ENCODE peak calls at places on chromosome 10, in ten cellular contexts. J is endodermal cell; B is CD8-positive, alpha-beta T cell; A is endothelial cell of umbilical vein; U is heart right ventricle; V is hepatocyte; P is aorta; I is fibroblast of lung; X is CD4-positive, alpha-beta T cell; H is H9. C is an unnamed sample. For H3K9me3, the result is how much of the 10 kb centered on the place peaks cover.

GRCh38 chr10:55550241-55550640 is 749.2 kb upstream of the PCDH15 start:
- DNase-seq in U (no peak), J (no peak), H (no peak), A (no peak), B (no peak), P (no peak), X (no peak), I (peak), V (peak), C (no peak)

GRCh38 chr10:52951819-52952218 is 179.2 kb upstream of the MBL2 start:
- DNase-seq in J (peak), V (peak), U (peak), B (no peak), A (peak), H (peak), P (no peak), I (peak), X (no peak), C (peak)

GRCh38 chr10:38016354-38016753 is 5.9 kb downstream of the ZNF33A start:
- DNase-seq in J (no peak), V (no peak), A (no peak), U (no peak), P (no peak), I (no peak), H (no peak), X (no peak), B (no peak), C (no peak)

GRCh38 chr10:80187465-80188409 is 17.6 kb downstream of the ANXA11 start:
- DNase-seq in H (no peak), J (no peak), I (no peak), X (peak), U (no peak), A (no peak), P (peak), V (no peak), B (peak), C (no peak)

GRCh38 chr10:104288355-104288754 is 19.4 kb downstream of the GSTO2 start:
- DNase-seq in V (no peak), U (no peak), H (no peak), B (no peak), X (no peak), P (no peak), I (no peak), J (no peak), A (no peak), C (no peak)

GRCh38 chr10:63722537-63722936 is 201.3 kb downstream of the REEP3 start:
- DNase-seq in P (no peak), J (no peak), I (peak), U (no peak), B (no peak), V (peak), X (no peak), A (peak), H (no peak), C (no peak)

GRCh38 chr10:12846718-12847117 is 154.8 kb downstream of the CCDC3 start:
- DNase-seq in H (no peak), P (no peak), A (no peak), V (no peak), J (no peak), B (no peak), X (no peak), U (no peak), I (peak), C (no peak)

GRCh38 chr10:77553966-77554365 is 83.6 kb downstream of the KCNMA1 start:
- DNase-seq in U (no peak), P (no peak), X (no peak), A (no peak), I (no peak), B (no peak), V (no peak), J (no peak), H (no peak), C (no peak)

GRCh38 chr10:13670311-13670710 is 83.5 kb downstream of the PRPF18 start:
- DNase-seq in B (no peak), U (peak), J (no peak), P (no peak), V (no peak), H (no peak), I (no peak), X (no peak), A (no peak), C (no peak)

GRCh38 chr10:91567815-91568214 is 65.1 kb downstream of the PPP1R3C start:
- DNase-seq in I (no peak), J (no peak), B (no peak), U (no peak), P (no peak), X (no peak), A (no peak), V (no peak), H (no peak), C (no peak)

GRCh38 chr10:123390332-123390731 is 236.1 kb downstream of the BUB3 start:
- DNase-seq in X (no peak), U (no peak), B (no peak), I (no peak), H (no peak), P (no peak), A (no peak), J (peak), V (no peak), C (no peak)

GRCh38 chr10:126704637-126705036 is 34.1 kb upstream of the C10orf90 start:
- DNase-seq in A (no peak), I (no peak), U (no peak), X (no peak), B (no peak), V (no peak), P (no peak), J (no peak), H (no peak), C (no peak)

GRCh38 chr10:117546630-117547300 is 4.2 kb downstream of the EMX2 start:
- DNase-seq in P (peak), J (peak), A (no peak), U (no peak), X (no peak), B (no peak), V (no peak), I (no peak), H (no peak), C (no peak)

GRCh38 chr10:80204193-80204714 is 1.1 kb downstream of the ANXA11 start:
- DNase-seq in A (no peak), H (no peak), V (peak), I (no peak), J (peak), P (no peak), U (no peak), X (no peak), B (no peak), C (no peak)

GRCh38 chr10:129079705-129080104 is 387.3 kb upstream of the MGMT start:
- DNase-seq in I (no peak), H (no peak), U (peak), V (no peak), X (no peak), P (no peak), J (no peak), B (no peak), A (no peak), C (no peak)

GRCh38 chr10:98425511-98426352 is 10.8 kb upstream of the PYROXD2 start:
- DNase-seq in V (peak), H (peak), J (peak), X (no peak), P (no peak), A (peak), U (no peak), I (peak), B (peak), C (no peak)

GRCh38 chr10:36725581-36726520 is 399.5 kb upstream of the ANKRD30A start:
- DNase-seq in V (peak), H (peak), X (no peak), J (peak), A (peak), U (peak), P (no peak), I (peak), B (no peak), C (peak)

GRCh38 chr10:52105301-52105700 is 208.8 kb upstream of the DKK1 start:
- DNase-seq in J (no peak), B (no peak), I (no peak), U (no peak), H (no peak), X (no peak), P (no peak), A (no peak), V (no peak), C (no peak)

GRCh38 chr10:98308602-98309365 is 40.8 kb upstream of the LOXL4 start:
- DNase-seq in P (no peak), U (no peak), H (no peak), X (no peak), I (no peak), A (no peak), V (no peak), J (no peak), B (no peak), C (no peak)

GRCh38 chr10:132807621-132808049 is 21.7 kb upstream of the NKX6-2 start:
- DNase-seq in A (no peak), B (no peak), X (no peak), V (no peak), J (no peak), U (no peak), P (peak), H (no peak), I (no peak), C (no peak)

GRCh38 chr10:77176224-77176623 is 461.4 kb downstream of the KCNMA1 start:
- DNase-seq in V (no peak), I (no peak), J (no peak), A (no peak), P (no peak), U (no peak), B (no peak), H (no peak), X (no peak), C (no peak)

GRCh38 chr10:60123172-60123571 is 216.8 kb upstream of the CCDC6 start:
- DNase-seq in I (peak), J (no peak), P (no peak), B (no peak), X (no peak), V (no peak), H (no peak), A (peak), U (no peak), C (peak)

GRCh38 chr10:90723416-90724068 is 134.3 kb downstream of the HTR7 start:
- DNase-seq in A (no peak), I (no peak), V (no peak), B (no peak), H (peak), U (no peak), J (peak), X (no peak), P (no peak), C (no peak)

GRCh38 chr10:46523119-46523880 is 33.2 kb downstream of the GPRIN2 start:
- DNase-seq in J (peak), B (no peak), V (no peak), X (peak), I (no peak), H (no peak), P (peak), U (no peak), A (no peak), C (no peak)

GRCh38 chr10:24133839-24134238 is 75.1 kb upstream of the KIAA1217 start:
- DNase-seq in U (no peak), V (peak), P (no peak), B (no peak), X (no peak), A (no peak), I (no peak), J (no peak), H (no peak), C (no peak)
- H3K9me3 ChIP-seq in U (under half), V (under half), P (under half), B (under half), X (under half), A (under half), I (under half), J (under half), H (under half), C (under half)

GRCh38 chr10:50580260-50580891 is 43.4 kb downstream of the SGMS1 start:
- DNase-seq in B (no peak), V (no peak), J (no peak), U (no peak), P (no peak), X (no peak), H (no peak), I (no peak), A (no peak), C (no peak)
- H3K27ac ChIP-seq in B (no peak), V (peak), J (no peak), U (no peak), P (no peak), X (no peak), H (no peak), I (no peak), A (no peak), C (no peak)

DNA sequence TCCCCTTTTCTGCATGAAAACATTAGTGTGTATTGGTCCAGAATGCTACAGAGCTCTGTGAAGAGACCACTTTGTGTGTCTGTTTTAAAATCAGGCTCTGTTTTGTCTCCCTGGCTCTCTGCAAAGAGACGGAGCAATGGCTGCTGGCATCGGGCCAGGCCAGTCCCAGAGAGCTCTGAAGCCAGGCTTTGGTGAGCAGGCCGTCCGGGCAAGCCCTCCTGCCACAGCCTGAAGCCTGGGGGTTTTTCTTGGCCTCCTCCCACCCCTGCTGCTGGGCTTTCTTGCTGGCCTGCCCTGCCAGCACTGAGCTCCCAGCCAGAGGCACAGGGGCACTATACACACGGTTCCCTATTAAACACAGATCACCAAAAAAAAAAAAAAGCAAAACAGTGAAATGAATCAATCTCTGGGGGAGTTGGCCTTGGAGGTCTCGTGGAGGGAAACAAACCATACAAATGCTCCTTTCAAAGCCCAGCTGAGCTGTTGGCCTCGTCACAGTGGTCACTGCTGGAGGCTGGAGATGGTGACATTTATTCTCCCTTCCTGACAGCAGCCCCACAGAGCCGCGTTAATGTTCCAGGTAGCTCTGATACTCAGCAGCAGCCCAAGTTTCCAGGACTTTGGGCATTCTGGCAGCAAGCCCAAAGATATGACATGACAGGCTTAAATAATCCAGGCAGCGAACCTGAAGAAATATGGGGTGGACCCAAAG is 237.2 kb downstream of the TCF7L2 start:
- DNase-seq in U (peak), I (peak), P (peak), V (peak), A (no peak), X (no peak), H (no peak), J (no peak), B (no peak), C (no peak)
- H3K9me3 ChIP-seq in U (under half), I (under half), P (under half), V (under half), A (under half), X (under half), H (under half), J (under half), B (under half), C (under half)

GRCh38 chr10:93874309-93875031 is 19.3 kb upstream of the SLC35G1 start:
- DNase-seq in X (no peak), V (no peak), H (no peak), I (no peak), U (no peak), P (no peak), J (no peak), A (no peak), B (no peak), C (no peak)

GRCh38 chr10:93875032-93875358 is 18.8 kb upstream of the SLC35G1 start:
- DNase-seq in J (no peak), B (no peak), X (no peak), P (no peak), U (no peak), I (no peak), A (no peak), V (no peak), H (no peak), C (no peak)

GRCh38 chr10:93879273-93879672 is 14.5 kb upstream of the SLC35G1 start:
- DNase-seq in H (no peak), B (no peak), X (no peak), A (no peak), J (no peak), V (no peak), U (no peak), P (no peak), I (no peak), C (no peak)

GRCh38 chr10:93873427-93874115 is 20.2 kb upstream of the SLC35G1 start:
- DNase-seq in J (no peak), B (no peak), P (no peak), I (peak), X (no peak), U (no peak), V (peak), A (no peak), H (no peak), C (no peak)

DNA sequence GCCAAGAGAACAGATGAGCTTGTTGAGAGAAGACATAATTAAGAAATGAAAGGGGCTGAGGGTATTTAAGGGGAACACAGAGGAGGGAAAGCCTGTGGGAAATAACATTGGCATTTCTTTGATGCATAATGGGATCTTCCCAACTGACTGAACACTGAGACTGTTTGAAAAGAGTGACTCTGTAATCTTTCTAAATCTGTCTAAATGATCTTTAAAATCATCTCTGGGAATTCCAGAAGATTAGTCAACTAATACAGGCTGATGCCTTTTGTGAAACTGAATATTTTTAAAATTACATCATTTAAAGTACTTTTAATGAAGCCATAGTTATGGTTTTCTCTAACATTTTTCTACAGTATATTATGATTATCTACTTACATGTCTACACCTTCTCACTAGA is 17.4 kb upstream of the SLC35G1 start:
- DNase-seq in P (no peak), A (no peak), B (no peak), H (no peak), U (no peak), J (no peak), V (no peak), X (no peak), I (no peak), C (no peak)
- H3K27ac ChIP-seq in P (no peak), A (no peak), B (no peak), H (no peak), U (no peak), J (no peak), V (no peak), X (no peak), I (no peak), C (no peak)

GRCh38 chr10:112359606-112360307 is 14.2 kb upstream of the ACSL5 start:
- DNase-seq in I (no peak), X (no peak), A (no peak), U (no peak), J (no peak), P (no peak), H (no peak), B (no peak), V (no peak), C (no peak)
- H3K9me3 ChIP-seq in I (under half), X (under half), A (under half), U (under half), J (under half), P (under half), H (under half), B (under half), V (under half), C (under half)

GRCh38 chr10:44971935-44972792 is 6.4 kb downstream of the DEPP1 start:
- DNase-seq in B (no peak), H (no peak), V (no peak), J (no peak), I (no peak), A (peak), X (no peak), P (no peak), U (no peak), C (no peak)

GRCh38 chr10:44969854-44970253 is 8.8 kb downstream of the DEPP1 start:
- DNase-seq in P (peak), A (no peak), X (no peak), I (no peak), V (no peak), U (no peak), H (no peak), J (no peak), B (no peak), C (no peak)

GRCh38 chr10:44972874-44973306 is 5.7 kb downstream of the DEPP1 start:
- DNase-seq in A (peak), X (no peak), P (no peak), V (no peak), B (no peak), U (no peak), I (no peak), H (no peak), J (no peak), C (no peak)

GRCh38 chr10:44970812-44971395 is 7.7 kb downstream of the DEPP1 start:
- DNase-seq in J (no peak), H (no peak), U (no peak), I (no peak), B (no peak), X (no peak), P (peak), V (no peak), A (no peak), C (no peak)

DNA sequence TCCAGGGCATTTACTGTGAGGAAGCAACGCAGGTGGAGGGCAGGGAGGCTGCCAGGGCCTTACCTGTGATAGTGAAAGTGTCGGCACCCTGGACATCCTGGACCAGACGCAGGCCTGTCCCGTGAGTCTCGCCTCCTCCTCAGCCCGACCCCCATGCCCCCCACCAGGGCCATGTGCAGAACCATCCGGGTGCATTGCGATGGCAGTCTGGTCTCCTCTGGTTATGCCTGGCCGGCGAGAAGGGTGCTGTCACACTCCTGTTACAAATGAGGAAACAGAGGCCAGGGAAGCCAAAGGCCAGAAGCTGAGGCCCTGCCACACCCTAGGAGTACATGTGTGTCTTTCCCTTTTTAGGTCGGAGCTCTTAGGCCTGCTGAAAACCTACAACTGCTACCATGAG is 7.2 kb downstream of the DEPP1 start:
- DNase-seq in U (no peak), P (peak), A (no peak), V (no peak), J (no peak), X (no peak), I (no peak), B (no peak), H (no peak), C (no peak)
- H3K27ac ChIP-seq in U (no peak), P (no peak), A (no peak), V (no peak), J (no peak), X (no peak), I (no peak), B (no peak), H (no peak), C (no peak)